ENCODE peak calls at places on chromosomes 5 and 9, in four cellular contexts. D is kidney, U is psoas muscle, V is IMR-90. E is an unnamed sample.
A peak's percentile ranks its signal among the peaks of the same experiment; 100 is the strongest.

GRCh38 chr5:95669540-95669939 is 13.3 kb downstream of the SPATA9 start:
- DNase-seq in D (peak; percentile 77), U (peak; percentile 88), V (peak; percentile 99), E (peak; percentile 96)

GRCh38 chr9:19233344-19233743 is 2.9 kb downstream of the DENND4C start:
- DNase-seq in D (no peak), U (no peak), V (no peak), E (no peak)

GRCh38 chr9:70411930-70412677 is 2.4 kb downstream of the KLF9 start:
- DNase-seq in D (peak; percentile 92), U (peak; percentile 92), V (peak; percentile 71), E (peak; percentile 79)

GRCh38 chr9:119071636-119072035 is 297.6 kb downstream of the BRINP1 start:
- DNase-seq in D (no peak), U (no peak), V (no peak), E (no peak)

GRCh38 chr5:148961261-148962199 is 101.3 kb downstream of the SH3TC2 start:
- DNase-seq in D (no peak), U (no peak), V (peak; percentile 61), E (no peak)

GRCh38 chr9:127457191-127457878 is 6.0 kb downstream of the LRSAM1 start:
- DNase-seq in D (no peak), U (peak; percentile 50), V (no peak), E (no peak)

GRCh38 chr5:132480546-132481242 is 9.9 kb downstream of the IRF1 start:
- DNase-seq in D (no peak), U (no peak), V (no peak), E (no peak)

GRCh38 chr9:111728617-111729366 is 65.9 kb downstream of the SHOC1 start:
- DNase-seq in D (no peak), U (no peak), V (peak; percentile 97), E (no peak)

GRCh38 chr9:136662656-136663310 is at the start of gene EGFL7:
- DNase-seq in D (no peak), U (no peak), V (no peak), E (no peak)

GRCh38 chr9:89588271-89588879 is 16.4 kb upstream of the GADD45G start:
- DNase-seq in D (no peak), U (no peak), V (no peak), E (no peak)

GRCh38 chr9:126661521-126662251 is 48.0 kb downstream of the LMX1B start:
- DNase-seq in D (no peak), U (no peak), V (peak; percentile 6), E (no peak)

GRCh38 chr5:179128976-179129375 is 68.8 kb downstream of the ZNF354C start:
- DNase-seq in D (peak; percentile 66), U (no peak), V (no peak), E (no peak)

GRCh38 chr5:149747833-149748366 is 17.8 kb downstream of the PPARGC1B start:
- DNase-seq in D (no peak), U (no peak), V (no peak), E (no peak)

GRCh38 chr9:135905380-135906282 is 1.7 kb downstream of the CAMSAP1 start:
- DNase-seq in D (no peak), U (no peak), V (peak; percentile 38), E (peak; percentile 56)

GRCh38 chr5:171269717-171270116 is 39.3 kb upstream of the TLX3 start:
- DNase-seq in D (no peak), U (no peak), V (peak; percentile 72), E (no peak)

GRCh38 chr9:115050002-115050490 is 67.9 kb downstream of the TNC start:
- DNase-seq in D (no peak), U (no peak), V (no peak), E (no peak)

GRCh38 chr5:171308453-171309275 is at the start of gene TLX3:
- DNase-seq in D (peak; percentile 43), U (no peak), V (peak; percentile 23), E (no peak)

GRCh38 chr9:33346564-33346963 is 55.8 kb downstream of the AQP7 start:
- DNase-seq in D (no peak), U (no peak), V (no peak), E (no peak)

GRCh38 chr9:131167146-131167692 is 41.8 kb downstream of the NUP214 start:
- DNase-seq in D (no peak), U (no peak), V (no peak), E (no peak)

GRCh38 chr9:93020785-93021670 is 37.5 kb upstream of the SUSD3 start:
- DNase-seq in D (no peak), U (no peak), V (no peak), E (no peak)

GRCh38 chr5:66337827-66338226 is 193.7 kb downstream of the SREK1 start:
- DNase-seq in D (no peak), U (no peak), V (no peak), E (no peak)

GRCh38 chr9:19461135-19461534 is 52.3 kb downstream of the ACER2 start:
- DNase-seq in D (no peak), U (no peak), V (no peak), E (no peak)

GRCh38 chr9:137234758-137235423 is 4.2 kb downstream of the SLC34A3 start:
- DNase-seq in D (no peak), U (no peak), V (no peak), E (no peak)

GRCh38 chr5:115979203-115979602 is 16.9 kb downstream of the LVRN start:
- DNase-seq in D (no peak), U (no peak), V (no peak), E (no peak)

GRCh38 chr9:115442054-115442453 is 324.1 kb upstream of the TNC start:
- DNase-seq in D (no peak), U (no peak), V (peak; percentile 69), E (no peak)

GRCh38 chr5:123209163-123210013 is 120.3 kb downstream of the PRDM6 start:
- DNase-seq in D (no peak), U (no peak), V (peak; percentile 96), E (no peak)

GRCh38 chr9:88060746-88061145 is 77.5 kb downstream of the SPATA31C2 start:
- DNase-seq in D (no peak), U (no peak), V (no peak), E (no peak)

GRCh38 chr5:116076496-116076895 is 8.3 kb upstream of the COMMD10 start:
- DNase-seq in D (no peak), U (no peak), V (no peak), E (no peak)

GRCh38 chr5:10542151-10542550 is 21.7 kb upstream of the ANKRD33B start:
- DNase-seq in D (no peak), U (no peak), V (no peak), E (no peak)

GRCh38 chr5:81268797-81269196 is 32.6 kb upstream of the ZCCHC9 start:
- DNase-seq in D (no peak), U (no peak), V (peak; percentile 88), E (no peak)

GRCh38 chr5:58299266-58299665 is 160.6 kb downstream of the PLK2 start:
- DNase-seq in D (no peak), U (no peak), V (no peak), E (no peak)

GRCh38 chr9:136007906-136008692 is 46.9 kb upstream of the UBAC1 start:
- DNase-seq in D (no peak), U (no peak), V (peak; percentile 88), E (peak; percentile 47)

GRCh38 chr5:113202904-113203716 is 226.5 kb downstream of the DCP2 start:
- DNase-seq in D (no peak), U (peak; percentile 83), V (peak; percentile 63), E (no peak)

GRCh38 chr5:143398451-143399237 is 4.8 kb downstream of the NR3C1 start:
- DNase-seq in D (no peak), U (no peak), V (peak; percentile 12), E (no peak)
- H3K4me1 ChIP-seq in D (no peaks in the 10 kb centered on the region), U (peaks cover 27% of the 10 kb centered on the region), V (peaks cover 4% of the 10 kb centered on the region), E (peaks cover 10% of the 10 kb centered on the region)

GRCh38 chr9:886886-887285 is 45.4 kb downstream of the DMRT1 start:
- DNase-seq in D (no peak), U (no peak), V (no peak), E (no peak)

GRCh38 chr9:893115-893514 is 51.6 kb downstream of the DMRT1 start:
- DNase-seq in D (no peak), U (no peak), V (no peak), E (no peak)

GRCh38 chr9:893843-894420 is 52.4 kb downstream of the DMRT1 start:
- DNase-seq in D (no peak), U (no peak), V (peak; percentile 49), E (peak; percentile 83)

GRCh38 chr9:892123-892522 is 50.6 kb downstream of the DMRT1 start:
- DNase-seq in D (no peak), U (no peak), V (no peak), E (no peak)
- TF ChIP-seq CTCF in D (no peak), U (no peak), V (peak; percentile 5), E (no peak)

DNA sequence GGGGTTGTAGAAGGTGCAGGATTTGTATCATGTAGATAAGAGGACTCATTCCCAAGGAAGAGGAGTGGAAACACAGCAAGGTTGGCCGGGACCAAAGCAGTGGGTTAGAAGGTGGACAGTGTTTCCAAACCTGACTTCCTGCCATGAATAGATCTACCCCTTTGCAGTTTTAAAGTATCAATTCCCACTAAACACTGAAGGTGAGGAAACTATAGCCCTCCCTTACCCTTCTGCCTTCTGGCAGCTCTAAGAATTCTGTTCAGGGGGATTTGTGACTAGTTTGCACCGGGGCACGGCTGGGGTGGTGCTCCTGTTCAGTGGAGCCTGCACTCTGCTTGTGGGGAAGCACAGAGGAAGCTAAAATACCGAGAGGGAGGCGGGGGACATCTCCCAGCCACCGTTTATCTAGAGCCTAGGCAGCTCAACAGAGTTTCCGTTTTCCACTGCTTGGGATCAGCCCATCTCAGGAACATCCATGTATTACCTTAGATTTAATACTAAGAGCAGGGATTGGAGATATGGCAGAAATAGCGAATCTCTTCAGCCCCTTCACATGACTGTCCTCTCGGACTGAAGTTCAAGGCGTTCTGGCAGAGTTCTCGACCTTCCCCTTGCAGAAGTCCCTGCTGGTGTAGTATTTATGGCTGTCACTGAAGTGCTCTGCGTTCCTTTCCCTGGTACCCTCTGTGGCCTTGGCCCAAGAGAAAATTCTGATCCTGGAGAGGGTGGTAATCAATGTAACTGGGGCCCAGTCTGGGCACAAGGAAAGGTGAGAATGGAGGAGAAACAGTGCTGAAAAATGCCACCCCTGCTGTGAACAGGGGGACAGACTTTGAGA is 5.5 kb downstream of the ISL1 start:
- DNase-seq in D (no peak), U (no peak), V (no peak), E (peak; percentile 47)
- H3K4me1 ChIP-seq in D (peaks cover 6% of the 10 kb centered on the region), U (no peaks in the 10 kb centered on the region), V (no peaks in the 10 kb centered on the region), E (peaks cover 4% of the 10 kb centered on the region)

GRCh38 chr5:92687793-92688467 is 893.1 kb downstream of the NR2F1-AS1 start:
- DNase-seq in D (no peak), U (no peak), V (peak; percentile 78), E (no peak)
- TF ChIP-seq CTCF in D (peak; percentile 15), U (no peak), V (peak; percentile 62), E (peak; percentile 15)

DNA sequence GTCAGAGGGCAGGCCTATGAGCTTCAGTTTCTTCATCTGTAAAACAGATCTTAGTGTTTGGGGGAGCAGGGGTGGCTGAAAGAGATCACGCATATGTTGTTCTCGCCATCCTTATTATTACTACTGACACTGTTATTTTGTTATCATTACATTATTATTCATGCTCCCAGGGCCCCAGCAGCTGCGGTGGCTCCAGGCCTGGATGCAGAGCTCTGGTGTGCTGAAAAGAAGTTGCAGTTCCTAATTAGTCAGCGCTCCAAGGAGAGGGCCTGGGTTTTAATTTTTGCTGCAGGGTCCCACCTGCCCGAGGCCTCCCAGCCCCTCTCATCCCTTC is 19.5 kb downstream of the CXXC5 start:
- DNase-seq in D (no peak), U (no peak), V (peak; percentile 60), E (no peak)
- H3K4me1 ChIP-seq in D (peaks cover 85% of the 10 kb centered on the region), U (peaks cover 97% of the 10 kb centered on the region), V (peaks cover 24% of the 10 kb centered on the region), E (peaks cover 83% of the 10 kb centered on the region)

E was measured in adrenal gland.